ENCODE peak calls at places on chromosomes 3 and 15, in four cellular contexts. A is astrocyte, K is heart right ventricle, I is fibroblast of mammary gland. J is an unnamed sample.

GRCh38 chr15:72196409-72197044 is 1.1 kb downstream of the GRAMD2A start:
- DNase-seq in A (no peak), K (no peak), I (no peak), J (no peak)

GRCh38 chr3:36729204-36730056 is 34.9 kb downstream of the DCLK3 start:
- DNase-seq in A (peak; percentile 43), K (no peak), I (peak; percentile 68), J (no peak)

GRCh38 chr3:127929818-127930217 is 14.8 kb downstream of the KBTBD12 start:
- DNase-seq in A (no peak), K (no peak), I (no peak), J (no peak)

GRCh38 chr3:71564361-71564760 is 19.2 kb downstream of the FOXP1 start:
- DNase-seq in A (peak; percentile 30), K (no peak), I (no peak), J (no peak)

GRCh38 chr15:69189157-69189556 is 28.7 kb downstream of the GLCE start:
- DNase-seq in A (no peak), K (no peak), I (no peak), J (no peak)

GRCh38 chr3:16399473-16399872 is 114.0 kb downstream of the RFTN1 start:
- DNase-seq in A (peak; percentile 77), K (peak; percentile 51), I (peak; percentile 80), J (no peak)

GRCh38 chr3:187912007-187912406 is 166.7 kb upstream of the BCL6 start:
- DNase-seq in A (no peak), K (no peak), I (no peak), J (no peak)

GRCh38 chr3:73765878-73766564 is 141.3 kb upstream of the PDZRN3 start:
- DNase-seq in A (peak; percentile 18), K (peak; percentile 8), I (peak; percentile 62), J (no peak)

GRCh38 chr3:118587847-118588246 is 446.8 kb downstream of the IGSF11 start:
- DNase-seq in A (no peak), K (no peak), I (no peak), J (no peak)

GRCh38 chr3:72633534-72633933 is 214.7 kb downstream of the SHQ1 start:
- DNase-seq in A (no peak), K (no peak), I (no peak), J (no peak)

GRCh38 chr3:101988591-101988990 is 139.3 kb downstream of the NFKBIZ start:
- DNase-seq in A (no peak), K (no peak), I (peak; percentile 31), J (no peak)

GRCh38 chr3:159233734-159234133 is 431.9 kb downstream of the MFSD1 start:
- DNase-seq in A (no peak), K (no peak), I (peak; percentile 17), J (no peak)

GRCh38 chr3:62049033-62049432 is 324.3 kb downstream of the FEZF2 start:
- DNase-seq in A (peak; percentile 67), K (no peak), I (no peak), J (no peak)

GRCh38 chr15:42194502-42194901 is 13.6 kb downstream of the VPS39 start:
- DNase-seq in A (peak; percentile 10), K (no peak), I (peak; percentile 89), J (no peak)

GRCh38 chr3:29520764-29521163 is 239.9 kb downstream of the RBMS3 start:
- DNase-seq in A (no peak), K (no peak), I (no peak), J (no peak)
- TF ChIP-seq CTCF in A (no peak), K (no peak), I (no peak), J (no peak)

GRCh38 chr3:100645913-100646312 is 36.5 kb downstream of the ADGRG7 start:
- DNase-seq in A (no peak), K (no peak), I (no peak), J (no peak)

GRCh38 chr3:100647171-100647570 is 37.8 kb downstream of the ADGRG7 start:
- DNase-seq in A (no peak), K (no peak), I (no peak), J (no peak)

GRCh38 chr3:100647673-100648072 is 38.3 kb downstream of the ADGRG7 start:
- DNase-seq in A (no peak), K (no peak), I (no peak), J (no peak)

GRCh38 chr3:100653731-100654309 is 44.4 kb downstream of the ADGRG7 start:
- DNase-seq in A (no peak), K (no peak), I (no peak), J (no peak)

DNA sequence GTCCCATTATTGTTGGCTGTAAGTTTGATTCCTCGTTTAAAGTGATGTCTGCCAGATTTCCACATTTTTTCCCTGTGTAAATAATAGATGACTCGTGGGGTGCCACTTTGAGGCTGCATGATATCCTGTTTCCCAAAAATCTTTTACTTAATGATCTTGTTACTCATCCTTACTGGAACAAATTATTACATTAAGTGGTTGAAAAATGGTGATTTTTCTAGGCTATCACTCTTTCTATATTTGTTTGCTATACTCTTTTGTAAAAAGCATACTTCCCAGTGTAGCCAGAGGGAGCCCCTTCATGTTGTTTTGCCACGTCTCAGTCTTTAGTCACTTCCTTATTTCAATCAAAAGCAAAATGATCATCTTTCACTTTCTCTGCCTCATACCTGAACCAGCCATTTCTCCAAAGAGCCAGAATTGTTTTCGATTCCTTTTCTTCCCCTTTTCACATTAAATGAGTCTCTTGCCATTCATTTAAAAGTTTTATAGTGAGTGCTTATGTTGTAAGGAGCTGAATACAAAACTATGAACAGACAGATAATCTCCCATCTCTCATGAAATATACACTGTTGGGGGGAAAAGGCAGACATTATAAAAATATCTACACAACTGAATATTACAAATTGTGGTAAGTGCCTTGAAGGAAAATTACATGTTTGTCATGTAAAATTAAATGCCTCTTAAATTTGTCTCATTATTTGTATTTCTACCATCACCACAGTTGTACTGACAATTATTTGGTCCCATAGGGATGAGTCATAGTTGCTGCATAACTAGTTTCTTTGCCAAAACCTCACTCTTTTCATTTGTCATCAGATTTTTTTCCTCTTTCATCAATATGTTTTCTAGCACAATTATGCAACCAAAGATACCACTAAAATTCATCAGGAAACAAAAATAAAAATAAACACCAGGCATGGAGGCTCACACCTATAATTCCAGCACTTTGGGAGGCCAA is 41.5 kb downstream of the ADGRG7 start:
- DNase-seq in A (peak; percentile 61), K (no peak), I (peak; percentile 88), J (no peak)
- TF ChIP-seq CTCF in A (no peak), K (no peak), I (peak; percentile 38), J (peak; percentile 54)

DNA sequence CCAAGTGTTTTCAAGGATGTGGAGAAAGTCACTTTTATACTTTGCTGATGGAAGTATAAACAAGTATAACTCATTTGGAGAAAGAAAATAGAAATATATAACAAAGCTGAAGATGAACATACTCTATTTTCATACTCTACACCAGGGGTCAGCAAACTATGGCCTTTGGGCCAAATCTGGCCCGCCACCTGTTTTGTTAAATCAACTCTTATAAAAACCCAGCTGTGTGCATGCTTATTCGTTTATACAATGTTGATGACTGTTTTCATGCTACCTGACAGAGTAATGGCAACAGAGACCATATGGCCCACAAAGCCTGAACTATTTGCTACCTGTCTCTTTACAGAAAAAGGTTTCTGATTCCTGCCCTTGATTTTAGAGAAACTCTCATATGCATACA is 124.0 kb downstream of the NR1D2 start:
- DNase-seq in A (no peak), K (no peak), I (peak; percentile 19), J (no peak)
- TF ChIP-seq CTCF in A (no peak), K (peak; percentile 37), I (peak; percentile 29), J (peak; percentile 33)

DNA sequence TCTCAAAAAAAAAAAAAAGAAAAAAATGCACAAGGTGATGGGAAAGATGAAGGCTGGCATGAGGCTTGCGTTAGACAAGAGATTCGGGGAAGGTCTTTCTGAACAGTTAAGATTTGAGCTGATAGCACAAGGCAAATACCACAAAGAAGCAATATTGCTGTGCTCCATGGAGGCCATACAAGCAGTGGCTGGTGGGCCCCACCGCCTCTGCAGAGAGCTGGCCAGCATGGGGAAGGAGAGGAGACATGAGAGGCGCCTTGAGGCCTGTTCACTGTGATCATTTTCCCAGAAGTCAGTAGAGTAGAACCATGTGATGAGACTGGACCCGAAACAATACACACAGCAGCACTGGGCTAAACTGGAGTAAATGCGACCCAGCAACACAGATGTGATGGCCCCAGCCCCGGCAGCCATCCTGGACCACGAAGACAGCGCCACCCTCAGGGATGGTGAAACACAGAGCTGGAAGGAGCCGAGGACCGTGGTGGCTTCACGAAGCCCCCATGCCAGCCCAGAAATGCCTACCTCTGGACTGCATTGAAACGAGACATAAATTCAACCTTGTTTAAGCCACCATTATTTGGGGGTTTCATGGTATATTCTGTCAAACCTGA is 5.5 kb downstream of the XXYLT1 start:
- DNase-seq in A (no peak), K (no peak), I (no peak), J (no peak)
- TF ChIP-seq CTCF in A (no peak), K (no peak), I (no peak), J (no peak)

DNA sequence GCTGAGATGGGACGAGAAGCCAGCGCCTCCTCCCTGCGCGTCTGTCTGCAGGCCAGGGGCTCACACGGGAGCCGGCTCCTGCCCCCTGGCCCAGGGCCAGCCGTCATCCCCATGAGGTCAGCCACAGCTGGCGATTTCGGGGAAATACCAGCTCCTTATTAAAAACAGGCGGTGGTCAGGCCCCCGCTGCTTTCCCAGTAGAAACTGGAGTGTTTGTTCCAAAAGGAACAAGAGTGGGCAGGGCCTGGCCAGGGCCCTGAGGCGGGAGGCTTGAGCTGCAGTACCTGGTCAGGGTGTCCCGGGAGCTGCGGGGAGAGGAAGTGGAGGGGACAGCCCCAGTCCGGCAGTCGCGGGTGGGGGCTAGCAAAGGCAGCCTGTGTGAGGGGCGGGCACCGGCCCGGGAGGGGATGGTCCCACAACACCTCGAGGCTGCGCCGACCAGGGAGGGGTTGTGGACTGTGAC is 17.8 kb downstream of the MYL3 start:
- DNase-seq in A (peak; percentile 49), K (peak; percentile 67), I (peak; percentile 96), J (peak; percentile 98)
- TF ChIP-seq CTCF in A (no peak), K (no peak), I (no peak), J (no peak)

GRCh38 chr15:60223161-60223560 is 174.6 kb downstream of the ANXA2 start:
- DNase-seq in A (no peak), K (no peak), I (no peak), J (no peak)

GRCh38 chr15:60228096-60228495 is 169.7 kb downstream of the ANXA2 start:
- DNase-seq in A (no peak), K (no peak), I (no peak), J (no peak)

GRCh38 chr15:60228619-60229018 is 169.2 kb downstream of the ANXA2 start:
- DNase-seq in A (no peak), K (no peak), I (no peak), J (no peak)
- TF ChIP-seq CTCF in A (no peak), K (no peak), I (no peak), J (no peak)

GRCh38 chr15:40978141-40978540 is 24.9 kb downstream of the CHAC1 start:
- DNase-seq in A (no peak), K (no peak), I (no peak), J (no peak)

GRCh38 chr15:40969363-40969762 is 16.1 kb downstream of the CHAC1 start:
- DNase-seq in A (no peak), K (no peak), I (no peak), J (no peak)

GRCh38 chr15:40976819-40977218 is 23.5 kb downstream of the CHAC1 start:
- DNase-seq in A (no peak), K (no peak), I (no peak), J (no peak)

GRCh38 chr15:40974921-40975320 is 21.6 kb downstream of the CHAC1 start:
- DNase-seq in A (no peak), K (no peak), I (no peak), J (no peak)
- TF ChIP-seq CTCF in A (no peak), K (no peak), I (no peak), J (no peak)

J was measured in osteocyte.